ENCODE peak calls at places on chromosomes 12 and 14, in four cellular contexts. J, H, Y and D are unnamed samples. For H3K9me1, the result is how much of the 10 kb centered on the place peaks cover.

GRCh38 chr12:58249610-58250009 is 308.2 kb downstream of the ATP23 start:
- DNase-seq in J (no peak), H (no peak), Y (peak), D (no peak)

GRCh38 chr12:124774462-124775167 is 89.0 kb downstream of the SCARB1 start:
- DNase-seq in H (peak), Y (no peak), J (no peak), D (peak)

GRCh38 chr14:38391334-38391733 is 135.4 kb upstream of the CLEC14A start:
- DNase-seq in H (peak), J (no peak), Y (peak), D (no peak)

GRCh38 chr12:110741371-110741770 is 1.3 kb downstream of the PPP1CC start:
- DNase-seq in J (no peak), H (no peak), Y (peak), D (no peak)

GRCh38 chr14:96905825-96906224 is 108.6 kb downstream of the VRK1 start:
- DNase-seq in Y (no peak), H (no peak), J (no peak), D (no peak)

GRCh38 chr12:42589465-42590323 is at the start of gene PRICKLE1:
- DNase-seq in Y (peak), J (peak), H (peak), D (no peak)

GRCh38 chr14:59349154-59349772 is 115.9 kb downstream of the GPR135 start:
- DNase-seq in J (no peak), H (no peak), Y (peak), D (no peak)

GRCh38 chr12:17076335-17076734 is 470.4 kb upstream of the LMO3 start:
- DNase-seq in J (no peak), H (no peak), Y (no peak), D (no peak)

GRCh38 chr12:93402333-93403311 is 24.9 kb downstream of the NUDT4 start:
- DNase-seq in J (no peak), Y (no peak), H (no peak), D (no peak)

GRCh38 chr12:32535260-32535999 is 136.1 kb downstream of the FGD4 start:
- DNase-seq in Y (peak), J (no peak), H (peak), D (no peak)

GRCh38 chr12:28563926-28564325 is 373.7 kb downstream of the CCDC91 start:
- DNase-seq in H (peak), J (no peak), Y (no peak), D (no peak)

GRCh38 chr14:68719634-68720384 is 73.1 kb downstream of the ZFP36L1 start:
- DNase-seq in J (peak), Y (no peak), H (no peak), D (no peak)

GRCh38 chr14:34252227-34252626 is 209.8 kb downstream of the SPTSSA start:
- DNase-seq in J (no peak), Y (peak), H (no peak), D (peak)

GRCh38 chr14:56659964-56660551 is 80.5 kb downstream of the TMEM260 start:
- DNase-seq in J (peak), Y (peak), H (peak), D (peak)

GRCh38 chr12:57191410-57191809 is 25.2 kb upstream of the NXPH4 start:
- DNase-seq in Y (no peak), J (no peak), H (no peak), D (no peak)

GRCh38 chr14:75262641-75263040 is 16.0 kb upstream of the FOS start:
- DNase-seq in H (no peak), J (no peak), Y (no peak), D (no peak)

GRCh38 chr12:104180389-104180788 is 35.2 kb upstream of the TXNRD1 start:
- DNase-seq in Y (no peak), H (no peak), J (no peak), D (no peak)

GRCh38 chr14:34750670-34751069 is 36.3 kb upstream of the CFL2 start:
- DNase-seq in H (peak), Y (peak), J (no peak), D (no peak)

GRCh38 chr12:108773798-108774788 is 42.8 kb upstream of the CORO1C start:
- DNase-seq in Y (peak), H (peak), J (no peak), D (no peak)

GRCh38 chr12:47741340-47741703 is 16.0 kb upstream of the ENDOU start:
- DNase-seq in H (no peak), Y (peak), J (no peak), D (no peak)

GRCh38 chr12:32273712-32274111 is 125.6 kb upstream of the FGD4 start:
- DNase-seq in J (peak), H (no peak), Y (no peak), D (no peak)

DNA sequence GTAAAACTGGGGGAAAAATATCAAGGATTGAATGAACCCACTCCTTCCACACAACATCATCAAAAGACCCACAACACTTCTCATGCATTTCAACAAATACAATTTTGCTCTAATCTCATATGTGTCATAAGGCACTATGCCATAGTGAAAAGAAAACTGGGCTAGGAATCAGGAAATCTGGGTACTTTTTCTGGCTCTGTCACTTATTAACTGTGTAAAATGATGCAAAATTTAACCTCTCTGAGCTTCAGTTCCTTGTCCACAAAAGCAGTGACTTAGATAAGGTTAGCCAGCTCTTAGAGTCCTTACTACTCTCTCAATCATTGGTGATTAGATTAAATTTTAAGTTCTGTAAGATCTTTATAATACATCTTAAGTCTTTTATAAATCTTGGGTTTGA is 250.5 kb upstream of the SOX5 start:
- DNase-seq in J (no peak), H (no peak), Y (peak), D (no peak)
- H3K4me3 ChIP-seq in J (no peak), H (no peak), Y (no peak), D (no peak)

DNA sequence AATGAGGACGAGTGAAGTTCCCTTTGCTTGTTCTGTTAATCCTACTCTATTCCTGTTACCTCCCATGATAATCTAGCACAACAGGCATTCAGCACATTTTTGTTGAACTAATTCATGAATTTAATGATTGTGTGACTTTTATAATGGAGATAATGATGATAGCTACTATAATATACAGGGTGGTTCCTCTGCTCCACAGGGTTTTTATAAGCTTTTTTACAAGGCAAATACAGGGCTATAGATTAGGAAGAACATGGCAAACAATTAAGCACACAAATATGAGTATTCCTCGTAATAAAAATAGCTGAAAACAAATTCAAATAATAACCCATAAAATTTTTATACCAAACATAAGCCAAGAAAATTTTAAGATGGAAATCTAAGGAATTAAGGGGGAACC is 145.6 kb upstream of the TMTC1 start:
- DNase-seq in J (no peak), H (no peak), Y (no peak), D (no peak)
- H3K9me1 ChIP-seq in J (under half), H (under half), Y (under half), D (under half)

GRCh38 chr12:68883151-68883550 is 49.8 kb downstream of the CPM start:
- DNase-seq in H (no peak), J (no peak), Y (no peak), D (no peak)
- H3K4me2 ChIP-seq in H (no peak), J (no peak), Y (no peak), D (no peak)

GRCh38 chr14:61335049-61335448 is 13.7 kb downstream of the PRKCH start:
- DNase-seq in Y (no peak), H (no peak), J (no peak), D (no peak)

GRCh38 chr14:61338457-61338856 is 17.1 kb downstream of the PRKCH start:
- DNase-seq in J (no peak), Y (peak), H (no peak), D (no peak)

GRCh38 chr14:61335876-61336275 is 14.5 kb downstream of the PRKCH start:
- DNase-seq in H (no peak), Y (no peak), J (no peak), D (no peak)

GRCh38 chr14:61334197-61334701 is 12.9 kb downstream of the PRKCH start:
- DNase-seq in H (no peak), Y (peak), J (no peak), D (no peak)

DNA sequence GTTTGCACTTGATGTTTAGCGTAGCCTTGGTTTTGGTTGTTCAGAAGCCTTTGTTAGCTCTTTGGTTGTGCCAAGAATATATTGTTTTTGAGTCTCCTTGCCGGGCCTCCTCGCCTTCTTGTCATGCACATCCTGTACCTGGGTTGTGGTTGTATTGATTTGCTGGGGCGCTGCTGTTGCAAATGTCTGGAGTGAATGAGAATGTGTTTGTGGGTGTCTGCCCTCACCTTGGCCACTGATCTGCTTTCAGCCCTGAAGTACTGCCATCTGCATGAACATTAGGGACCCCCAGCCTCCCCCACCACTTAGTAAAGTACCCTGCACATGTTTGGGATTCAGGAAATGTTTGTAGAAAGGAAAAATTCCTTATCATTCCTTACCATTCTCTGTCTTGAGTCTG is 16.5 kb downstream of the PRKCH start:
- DNase-seq in H (no peak), Y (peak), J (no peak), D (no peak)
- H3K4me3 ChIP-seq in H (no peak), Y (no peak), J (no peak), D (no peak)

GRCh38 chr14:104445086-104445485 is 134.5 kb upstream of the C14orf180 start:
- DNase-seq in H (no peak), Y (no peak), J (no peak), D (no peak)

GRCh38 chr14:104444159-104445030 is 135.2 kb upstream of the C14orf180 start:
- DNase-seq in Y (no peak), H (no peak), J (no peak), D (no peak)

GRCh38 chr14:104442611-104443390 is 136.8 kb upstream of the C14orf180 start:
- DNase-seq in J (no peak), Y (no peak), H (no peak), D (no peak)

GRCh38 chr14:104442107-104442551 is 137.4 kb upstream of the C14orf180 start:
- DNase-seq in Y (no peak), J (no peak), H (no peak), D (no peak)

GRCh38 chr14:104443391-104444158 is 136.0 kb upstream of the C14orf180 start:
- DNase-seq in J (no peak), Y (no peak), H (no peak), D (no peak)
- H3K9me1 ChIP-seq in J (under half), Y (under half), H (under half), D (under half)

DNA sequence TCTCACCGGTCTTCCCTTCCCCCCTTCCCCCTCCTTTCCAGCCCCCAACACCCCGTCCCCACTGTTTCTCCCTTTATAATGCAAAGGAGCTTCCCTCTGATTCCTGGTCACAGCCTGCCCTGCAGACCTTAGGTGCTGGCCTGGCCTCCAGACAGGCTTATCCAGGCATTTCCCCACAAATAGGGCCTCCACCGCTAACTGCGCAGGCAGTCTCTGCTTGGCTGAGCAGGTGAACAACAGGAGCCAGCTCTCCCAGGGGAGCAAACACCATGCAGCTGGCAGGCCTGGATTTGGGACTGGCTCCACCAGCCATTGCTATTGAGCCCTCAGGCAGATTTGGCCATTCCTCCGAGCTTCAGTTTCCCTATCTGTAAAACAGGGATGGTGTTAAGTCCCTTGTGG is 46.0 kb downstream of the SMIM41 start:
- DNase-seq in J (no peak), H (no peak), Y (no peak), D (no peak)
- H3K4me2 ChIP-seq in J (no peak), H (no peak), Y (no peak), D (no peak)

GRCh38 chr12:53215497-53215896 is 8.4 kb upstream of the ITGB7 start:
- DNase-seq in H (no peak), Y (no peak), J (no peak), D (no peak)

GRCh38 chr12:53212931-53213330 is 5.9 kb upstream of the ITGB7 start:
- DNase-seq in Y (no peak), J (no peak), H (no peak), D (no peak)

GRCh38 chr12:53213348-53213747 is 6.3 kb upstream of the ITGB7 start:
- DNase-seq in J (peak), Y (peak), H (peak), D (no peak)

GRCh38 chr12:53214221-53214620 is 7.2 kb upstream of the ITGB7 start:
- DNase-seq in J (no peak), Y (no peak), H (no peak), D (no peak)

GRCh38 chr12:53214687-53215455 is 7.8 kb upstream of the ITGB7 start:
- DNase-seq in Y (peak), J (no peak), H (no peak), D (no peak)
- H3K4me3 ChIP-seq in Y (no peak), J (no peak), H (no peak), D (no peak)

GRCh38 chr12:75815756-75816155 is 215.8 kb downstream of the PHLDA1 start:
- DNase-seq in H (peak), Y (no peak), J (no peak), D (no peak)
- H3K9me1 ChIP-seq in H (under half), Y (under half), J (under half), D (under half)

GRCh38 chr14:92570863-92571262 is 57.3 kb downstream of the RIN3 start:
- DNase-seq in H (no peak), J (no peak), Y (no peak), D (no peak)
- H3K4me2 ChIP-seq in H (no peak), J (no peak), Y (no peak), D (no peak)

GRCh38 chr12:132065609-132066344 is 78.3 kb downstream of the DDX51 start:
- DNase-seq in J (no peak), Y (no peak), H (no peak), D (no peak)
- H3K4me3 ChIP-seq in J (no peak), Y (no peak), H (no peak), D (no peak)